ENCODE peak calls at places on chromosome 13, in seven cellular contexts. L is endodermal cell, T is tibial nerve, N is epithelial cell of esophagus, D is choroid plexus epithelial cell, Y is progenitor cell of endocrine pancreas, B is cardiac fibroblast. S is an unnamed sample.

GRCh38 chr13:27349458-27349857 is 75.0 kb upstream of the GTF3A start:
- DNase-seq in N (no peak), D (peak), T (no peak), L (no peak), Y (no peak), B (peak), S (peak)

GRCh38 chr13:22168437-22168836 is 497.6 kb downstream of the FGF9 start:
- DNase-seq in T (no peak), B (no peak), N (no peak), L (no peak), Y (no peak), D (no peak), S (no peak)

GRCh38 chr13:50589139-50589538 is 254.4 kb downstream of the DLEU7 start:
- DNase-seq in B (peak), T (no peak), Y (no peak), N (peak), D (peak), L (no peak), S (peak)

GRCh38 chr13:78067290-78067689 is 148.7 kb upstream of the EDNRB start:
- DNase-seq in D (no peak), B (no peak), Y (no peak), N (no peak), T (no peak), L (no peak), S (no peak)

GRCh38 chr13:52743988-52744387 is 4.4 kb upstream of the CNMD start:
- DNase-seq in B (no peak), T (no peak), D (peak), Y (no peak), L (no peak), N (no peak), S (no peak)

GRCh38 chr13:112448621-112449544 is 72.7 kb downstream of the SPACA7 start:
- DNase-seq in L (peak), D (no peak), T (no peak), N (no peak), B (no peak), Y (no peak), S (no peak)

GRCh38 chr13:112917731-112918130 is 51.3 kb upstream of the MCF2L start:
- DNase-seq in N (no peak), B (no peak), T (no peak), D (no peak), L (no peak), Y (no peak), S (no peak)

GRCh38 chr13:97648881-97649224 is 214.9 kb downstream of the RAP2A start:
- DNase-seq in T (no peak), L (peak), B (no peak), N (no peak), D (no peak), Y (no peak), S (no peak)

GRCh38 chr13:29465741-29466293 is 129.7 kb downstream of the SLC7A1 start:
- DNase-seq in D (peak), B (peak), N (peak), L (no peak), Y (no peak), T (peak), S (peak)

GRCh38 chr13:76229281-76229680 is 593.2 kb downstream of the LMO7 start:
- DNase-seq in B (no peak), T (no peak), Y (no peak), N (no peak), L (no peak), D (no peak), S (no peak)

DNA sequence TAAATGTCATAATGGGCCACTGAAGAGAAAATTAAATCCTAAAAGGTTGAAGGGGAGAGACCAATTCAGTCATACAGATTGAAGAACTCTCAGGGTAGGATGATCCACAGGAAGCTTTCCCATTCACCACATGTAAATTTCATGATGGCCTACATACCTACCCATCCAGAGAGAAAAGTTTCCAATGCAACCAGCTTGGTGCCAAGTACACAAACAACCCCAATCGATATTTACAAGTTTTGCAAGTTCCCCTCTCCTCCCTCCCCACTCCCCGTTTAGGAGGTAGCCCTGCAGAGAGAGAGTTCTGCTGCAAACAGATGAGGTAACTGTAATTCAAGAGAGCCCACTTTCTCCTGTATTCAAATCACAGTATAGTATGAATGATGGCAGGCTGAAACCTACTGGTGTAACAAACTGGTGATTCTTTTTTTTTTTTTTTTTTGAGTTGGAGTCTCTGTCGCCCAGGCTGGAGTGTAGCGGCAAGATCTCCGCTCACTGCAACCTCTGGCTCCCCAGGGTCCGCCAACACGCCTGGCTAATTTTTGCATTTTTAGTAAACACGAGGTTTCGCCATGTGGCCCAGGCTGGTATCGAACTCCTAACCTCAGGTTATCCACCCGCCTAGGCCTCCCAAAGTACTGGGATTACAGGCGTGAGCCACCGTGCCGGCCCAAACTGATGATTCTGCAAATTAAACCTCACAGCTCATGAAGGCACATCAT is 14.4 kb downstream of the FOXO1 start:
- DNase-seq in L (peak), N (no peak), D (no peak), T (no peak), Y (no peak), B (no peak), S (no peak)
- TF ChIP-seq CTCF in L (no peak), N (no peak), D (no peak), T (no peak), Y (no peak), B (no peak), S (no peak)

GRCh38 chr13:106036870-106037269 is 498.6 kb downstream of the EFNB2 start:
- DNase-seq in L (peak), N (no peak), B (no peak), T (no peak), D (no peak), Y (no peak), S (no peak)
- TF ChIP-seq CTCF in L (peak), N (no peak), B (no peak), T (no peak), D (no peak), Y (no peak), S (no peak)

GRCh38 chr13:37956536-37956935 is 87.0 kb upstream of the TRPC4 start:
- DNase-seq in B (no peak), Y (no peak), D (no peak), T (no peak), L (no peak), N (peak), S (no peak)

GRCh38 chr13:37966266-37966665 is 96.7 kb upstream of the TRPC4 start:
- DNase-seq in L (no peak), D (no peak), B (no peak), T (no peak), N (peak), Y (no peak), S (no peak)

GRCh38 chr13:37959284-37959683 is 89.7 kb upstream of the TRPC4 start:
- DNase-seq in B (no peak), N (no peak), T (no peak), D (no peak), L (no peak), Y (no peak), S (no peak)

GRCh38 chr13:37960427-37960826 is 90.9 kb upstream of the TRPC4 start:
- DNase-seq in T (no peak), Y (no peak), L (no peak), D (peak), N (no peak), B (peak), S (no peak)
- TF ChIP-seq CTCF in T (no peak), Y (peak), L (peak), D (peak), N (peak), B (peak), S (peak)

DNA sequence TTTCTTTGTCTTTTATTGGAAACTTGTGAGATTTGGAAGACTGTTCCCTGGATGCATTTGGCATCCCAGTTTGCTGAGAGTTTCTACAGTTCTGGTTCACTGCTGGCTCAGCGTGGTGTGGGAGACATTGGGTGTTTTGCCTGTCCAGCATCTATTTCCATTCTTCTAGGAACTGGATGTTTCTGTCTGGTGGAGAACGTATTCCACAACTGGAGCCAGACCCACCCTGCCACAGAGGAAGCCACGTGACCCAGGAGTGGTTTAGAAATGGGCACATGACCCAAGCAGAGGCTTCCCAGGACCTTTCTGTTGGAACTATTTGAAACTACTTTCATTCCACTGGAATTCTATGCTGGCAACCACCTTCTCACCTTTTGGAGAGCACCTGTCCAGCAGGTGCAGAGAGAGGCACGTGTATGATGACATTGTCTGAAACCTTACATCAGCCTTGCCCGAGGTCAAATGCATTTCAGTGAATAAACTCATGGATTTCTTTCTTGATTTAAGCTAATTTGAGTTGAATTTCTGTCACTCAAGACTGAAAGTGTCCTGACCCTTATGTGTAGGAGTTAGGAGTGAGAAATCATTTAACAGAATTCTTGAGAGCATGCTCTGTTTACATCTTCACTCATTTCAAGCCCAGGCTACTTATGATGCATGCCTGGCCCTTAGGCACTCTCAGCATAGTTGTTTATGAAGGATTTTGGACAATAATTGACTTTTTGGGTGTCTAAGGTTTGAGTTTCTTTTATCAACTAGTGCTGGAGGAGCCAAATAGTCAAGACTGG is 121.8 kb downstream of the AKAP11 start:
- DNase-seq in L (no peak), T (no peak), N (peak), D (no peak), Y (no peak), B (no peak), S (no peak)
- TF ChIP-seq CTCF in L (no peak), T (no peak), N (no peak), D (no peak), Y (no peak), B (no peak), S (no peak)

DNA sequence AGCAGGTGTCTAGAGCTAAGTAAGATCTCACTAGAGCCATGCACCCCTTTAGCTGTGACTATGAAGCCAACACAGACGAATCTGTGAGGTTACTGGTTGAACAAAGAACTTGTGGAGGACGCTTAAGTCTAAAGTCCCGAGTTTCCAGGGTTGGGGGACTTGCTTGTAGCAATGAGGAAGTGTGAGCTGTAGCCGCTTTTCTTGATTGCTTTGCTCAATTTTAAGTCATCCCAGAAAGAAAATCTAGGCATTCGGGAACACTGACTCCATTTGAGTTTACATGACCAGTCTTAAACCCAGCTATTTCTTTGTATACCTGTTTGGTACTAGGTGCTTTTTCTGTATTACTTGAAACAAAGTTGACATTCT is 1.7 kb downstream of the GPC5 start:
- DNase-seq in N (no peak), L (no peak), Y (no peak), D (no peak), B (no peak), T (no peak), S (no peak)
- TF ChIP-seq CTCF in N (no peak), L (no peak), Y (no peak), D (no peak), B (no peak), T (no peak), S (no peak)

GRCh38 chr13:31172535-31172934 is 10.8 kb upstream of the HSPH1 start:
- DNase-seq in D (peak), L (no peak), N (peak), Y (no peak), T (no peak), B (peak), S (peak)

GRCh38 chr13:31179241-31179640 is 17.5 kb upstream of the HSPH1 start:
- DNase-seq in N (no peak), B (no peak), T (no peak), L (no peak), Y (no peak), D (no peak), S (no peak)

GRCh38 chr13:31175847-31176536 is 14.3 kb upstream of the HSPH1 start:
- DNase-seq in Y (no peak), N (no peak), L (no peak), T (no peak), D (no peak), B (no peak), S (peak)

GRCh38 chr13:31172001-31172400 is 10.3 kb upstream of the HSPH1 start:
- DNase-seq in L (no peak), B (peak), N (peak), D (peak), T (no peak), Y (no peak), S (peak)

DNA sequence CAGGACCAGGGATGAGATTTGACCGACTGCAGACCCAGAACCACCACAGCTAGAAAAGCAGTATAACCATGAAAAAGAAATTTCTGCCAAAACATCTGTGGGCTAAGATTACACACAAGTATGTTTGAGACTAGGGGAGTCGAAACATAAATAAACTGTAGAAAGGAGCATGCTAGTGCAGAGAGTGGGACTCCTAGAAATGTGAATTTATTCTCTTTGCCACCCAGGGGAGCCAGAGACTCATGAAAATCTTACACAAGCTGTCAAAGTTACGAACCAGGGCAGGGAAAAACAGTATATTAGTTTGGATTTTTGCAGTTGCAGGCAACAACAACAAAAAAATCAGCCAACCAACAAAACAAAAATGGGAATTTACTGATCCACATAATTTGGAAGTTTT is 12.3 kb upstream of the HSPH1 start:
- DNase-seq in D (peak), B (peak), Y (no peak), N (peak), L (no peak), T (no peak), S (peak)
- TF ChIP-seq CTCF in D (peak), B (no peak), Y (peak), N (peak), L (peak), T (no peak), S (peak)

GRCh38 chr13:84574851-84575250 is 692.6 kb upstream of the SLITRK1 start:
- DNase-seq in Y (no peak), L (no peak), N (peak), B (peak), T (no peak), D (peak), S (peak)
- TF ChIP-seq CTCF in Y (peak), L (peak), N (peak), B (peak), T (no peak), D (peak), S (peak)

GRCh38 chr13:35791191-35791902 is 314.9 kb upstream of the MAB21L1 start:
- DNase-seq in L (no peak), N (peak), T (peak), D (peak), B (peak), Y (no peak), S (peak)

GRCh38 chr13:35793823-35794222 is 317.3 kb upstream of the MAB21L1 start:
- DNase-seq in N (no peak), T (no peak), B (no peak), L (no peak), D (no peak), Y (no peak), S (peak)

GRCh38 chr13:35787937-35788336 is 311.4 kb upstream of the MAB21L1 start:
- DNase-seq in D (no peak), L (no peak), N (no peak), Y (no peak), T (no peak), B (peak), S (peak)

GRCh38 chr13:35785563-35786327 is 309.3 kb upstream of the MAB21L1 start:
- DNase-seq in N (no peak), D (no peak), Y (no peak), L (no peak), T (no peak), B (no peak), S (no peak)

DNA sequence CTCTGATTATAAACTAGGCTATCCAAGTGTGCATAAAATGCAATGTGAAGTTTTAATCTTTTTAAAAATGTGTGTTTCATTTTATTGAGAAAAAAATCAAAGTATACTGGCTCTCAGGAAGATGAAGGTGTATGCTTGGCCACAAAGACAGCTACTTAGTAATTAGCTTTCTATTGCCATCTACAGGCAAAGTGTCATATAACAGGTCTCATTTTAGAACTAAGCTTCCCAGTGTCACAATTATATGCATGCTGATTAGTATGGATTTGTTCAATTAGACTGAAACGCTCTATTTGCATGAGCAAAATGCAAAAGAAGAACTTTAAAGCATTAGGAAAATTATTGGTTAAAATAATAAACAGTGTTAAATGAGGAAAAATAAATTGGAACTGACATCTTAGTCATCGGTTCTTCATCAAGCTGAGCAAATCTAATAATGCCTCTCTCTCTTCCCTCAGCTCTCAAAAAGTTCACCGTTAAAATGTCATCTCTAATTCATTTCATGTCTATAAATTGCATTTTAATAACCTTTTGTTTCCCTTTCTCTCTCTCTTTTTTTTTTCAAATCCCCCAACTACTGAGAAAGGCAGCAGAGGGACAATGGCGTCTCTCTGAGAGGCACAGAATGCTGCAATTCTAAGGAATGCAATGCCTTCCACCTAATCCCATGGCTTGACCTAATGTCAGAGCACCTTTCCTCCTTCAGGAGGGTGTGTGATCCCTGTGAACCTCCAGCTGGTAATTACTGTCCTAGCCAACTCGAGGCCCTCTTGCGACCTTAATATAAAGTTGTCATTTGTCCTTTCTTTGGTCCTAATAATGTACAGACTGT is 313.1 kb upstream of the MAB21L1 start:
- DNase-seq in Y (no peak), L (no peak), T (no peak), D (peak), B (peak), N (peak), S (peak)
- TF ChIP-seq CTCF in Y (peak), L (peak), T (peak), D (peak), B (peak), N (peak), S (peak)